ENCODE peak calls at places on chromosomes 16 and 17, in seven cellular contexts. W, F, R, O, L, B and H are unnamed samples.

GRCh38 chr16:19265531-19265930 is 20.0 kb upstream of the CLEC19A start:
- DNase-seq in O (no peak), R (no peak), B (no peak), F (no peak), L (no peak), W (no peak), H (no peak)

GRCh38 chr17:63772801-63773271 is 561 bp downstream of the CCDC47 start:
- DNase-seq in L (no peak), F (no peak), B (peak; percentile 44), W (no peak), R (no peak), O (peak; percentile 30), H (no peak)

GRCh38 chr17:77208217-77208808 is 67.5 kb downstream of the SEC14L1 start:
- DNase-seq in W (no peak), F (peak; percentile 44), L (no peak), O (no peak), B (no peak), R (no peak), H (peak; percentile 47)

GRCh38 chr16:87847785-87848675 is 21.3 kb downstream of the SLC7A5 start:
- DNase-seq in O (no peak), B (no peak), R (no peak), F (no peak), L (no peak), W (no peak), H (no peak)

GRCh38 chr16:10788665-10789064 is 29.9 kb downstream of the TVP23A start:
- DNase-seq in R (no peak), W (no peak), L (no peak), B (no peak), O (no peak), F (no peak), H (no peak)

GRCh38 chr16:52869243-52869642 is 183.5 kb downstream of the CHD9NB start:
- DNase-seq in O (no peak), L (no peak), F (no peak), W (no peak), B (no peak), R (no peak), H (no peak)

GRCh38 chr17:16328997-16329396 is 24.3 kb downstream of the CENPV start:
- DNase-seq in R (no peak), B (peak; percentile 11), O (no peak), W (no peak), L (no peak), F (no peak), H (no peak)

GRCh38 chr16:10500582-10500981 is 79.8 kb downstream of the EMP2 start:
- DNase-seq in F (no peak), R (no peak), L (no peak), B (no peak), O (no peak), W (no peak), H (no peak)

DNA sequence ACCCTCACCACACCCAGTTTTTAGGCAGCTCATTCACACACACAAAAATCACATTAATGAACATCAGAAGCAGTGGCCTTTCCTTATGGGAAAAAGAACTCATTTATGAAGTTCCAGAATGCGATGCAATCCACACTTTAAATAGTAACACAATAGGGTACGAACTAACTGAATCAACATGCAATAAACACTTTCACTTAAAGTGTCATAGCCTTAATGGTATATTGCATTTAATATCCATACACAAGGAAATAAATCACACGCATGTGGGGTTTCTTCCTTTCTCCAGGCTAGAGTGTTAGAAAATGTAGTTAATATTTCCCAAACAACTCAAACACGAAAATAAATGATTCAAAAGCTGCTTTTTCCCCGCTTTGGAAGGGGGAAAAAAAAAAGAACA is 19.7 kb downstream of the ADCY9 start:
- DNase-seq in F (no peak), W (no peak), R (no peak), B (no peak), O (no peak), L (no peak), H (no peak)
- H3K4me3 ChIP-seq in F (no peak overlapping the region), W (no peak overlapping the region), R (no peak overlapping the region), B (no peak overlapping the region), O (no peak overlapping the region), L (no peak overlapping the region), H (no peak overlapping the region)

GRCh38 chr17:79007504-79008381 is 1.8 kb downstream of the CANT1 start:
- DNase-seq in F (peak; percentile 12), R (no peak), W (peak; percentile 81), B (no peak), O (no peak), L (peak; percentile 58), H (no peak)

GRCh38 chr17:79006001-79006400 is 3.6 kb downstream of the CANT1 start:
- DNase-seq in B (no peak), F (peak; percentile 8), O (no peak), L (peak; percentile 65), R (no peak), W (peak; percentile 72), H (no peak)

GRCh38 chr17:79008666-79009387 is 737 bp downstream of the CANT1 start:
- DNase-seq in F (peak; percentile 13), O (no peak), R (no peak), B (no peak), L (peak; percentile 37), W (no peak), H (no peak)

GRCh38 chr17:79005063-79005861 is 4.3 kb downstream of the CANT1 start:
- DNase-seq in L (peak; percentile 70), O (no peak), W (peak; percentile 91), B (peak; percentile 61), R (no peak), F (peak; percentile 17), H (no peak)

GRCh38 chr17:79006794-79007503 is 2.6 kb downstream of the CANT1 start:
- DNase-seq in O (no peak), R (no peak), B (no peak), L (peak; percentile 49), W (no peak), F (peak; percentile 17), H (no peak)
- H3K4me1 ChIP-seq in O (peaks cover 23% of the 10 kb centered on the region), R (peaks cover 32% of the 10 kb centered on the region), B (peaks cover 43% of the 10 kb centered on the region), L (peaks cover 44% of the 10 kb centered on the region), W (peaks cover 44% of the 10 kb centered on the region), F (peaks cover 14% of the 10 kb centered on the region), H (peaks cover 48% of the 10 kb centered on the region)

GRCh38 chr17:80474231-80474932 is 2.0 kb downstream of the NPTX1 start:
- DNase-seq in F (no peak), R (no peak), B (no peak), O (peak; percentile 87), L (no peak), W (no peak), H (no peak)
- TF ChIP-seq CTCF in F (no peak), R (no peak), B (peak; percentile 6), O (peak; percentile 78), L (no peak), W (no peak), H (no peak)

DNA sequence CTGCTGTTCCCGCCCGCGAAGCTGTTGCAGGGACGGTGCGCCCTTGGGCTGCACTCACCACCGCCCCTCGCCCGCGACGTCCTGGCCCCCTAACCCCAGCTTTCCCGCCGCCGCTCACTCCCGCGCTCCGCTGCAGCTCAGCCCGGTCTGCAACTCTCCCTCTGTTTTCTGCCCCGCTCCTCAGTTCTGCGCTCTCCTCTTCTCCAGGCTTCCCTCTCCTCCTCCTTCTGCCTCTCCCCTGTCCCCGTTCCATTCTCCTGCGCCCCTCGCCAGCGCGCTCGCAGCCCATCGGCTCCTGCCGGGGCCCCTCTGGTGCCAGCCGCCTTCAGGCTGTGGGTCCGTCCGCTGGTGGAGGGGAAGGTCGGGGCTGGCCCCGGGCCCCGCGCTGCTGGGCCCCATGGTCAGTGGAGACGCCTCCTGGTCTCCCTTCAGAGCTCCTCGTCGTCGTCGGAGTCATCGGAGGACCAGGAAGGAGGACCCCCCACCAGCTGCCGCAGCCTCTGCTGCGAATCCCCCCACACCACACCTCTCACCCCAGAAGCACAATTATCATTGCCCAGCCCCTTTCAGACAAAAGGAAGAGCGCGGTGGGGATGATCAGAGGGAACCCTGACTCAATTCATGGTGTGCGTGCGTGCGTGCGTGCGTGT is 223.2 kb upstream of the FOXF1 start:
- DNase-seq in W (no peak), F (no peak), L (no peak), B (no peak), R (no peak), O (no peak), H (no peak)
- H3K4me3 ChIP-seq in W (no peak overlapping the region), F (no peak overlapping the region), L (peak overlapping the region; percentile 16), B (no peak overlapping the region), R (no peak overlapping the region), O (no peak overlapping the region), H (no peak overlapping the region)

DNA sequence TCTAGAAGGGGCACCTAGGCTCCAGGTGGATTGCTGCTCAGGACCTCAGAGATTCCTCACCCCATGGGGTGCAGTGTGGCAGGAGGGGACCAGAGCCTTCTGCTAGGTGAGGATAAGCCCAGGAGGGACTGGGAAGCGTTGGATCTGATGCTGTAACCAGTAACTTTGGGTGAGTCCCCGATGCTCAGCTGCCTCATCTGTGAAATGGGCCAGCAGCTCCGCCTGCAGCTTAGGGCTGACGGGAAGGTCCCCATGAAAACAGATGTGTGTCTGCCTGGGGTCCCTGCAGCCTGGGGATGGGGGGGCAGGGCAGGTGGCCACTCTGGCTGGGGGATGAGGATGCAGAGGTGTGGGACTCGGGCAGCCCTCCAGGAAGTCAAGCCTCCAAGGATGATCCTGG is 2.7 kb upstream of the CASKIN1 start:
- DNase-seq in W (no peak), B (no peak), R (no peak), O (no peak), L (no peak), F (no peak), H (no peak)
- H3K4me1 ChIP-seq in W (peaks cover 14% of the 10 kb centered on the region), B (peaks cover 15% of the 10 kb centered on the region), R (peaks cover 13% of the 10 kb centered on the region), O (no peaks in the 10 kb centered on the region), L (peaks cover 11% of the 10 kb centered on the region), F (no peaks in the 10 kb centered on the region), H (peaks cover 4% of the 10 kb centered on the region)

GRCh38 chr17:44901323-44901965 is 2.2 kb upstream of the EFTUD2 start:
- DNase-seq in O (no peak), F (no peak), W (no peak), L (no peak), R (no peak), B (peak; percentile 76), H (no peak)
- TF ChIP-seq CTCF in O (peak; percentile 12), F (no peak), W (no peak), L (no peak), R (no peak), B (no peak), H (no peak)

GRCh38 chr16:57540387-57540786 is 2.1 kb upstream of the ADGRG5 start:
- DNase-seq in L (peak; percentile 37), B (no peak), R (no peak), W (no peak), O (no peak), F (no peak), H (no peak)

GRCh38 chr16:57539072-57539796 is 2.9 kb upstream of the CCDC102A start:
- DNase-seq in O (peak; percentile 40), W (no peak), R (no peak), F (no peak), B (no peak), L (no peak), H (no peak)

GRCh38 chr16:57540906-57541753 is 1.3 kb upstream of the ADGRG5 start:
- DNase-seq in W (no peak), R (no peak), O (no peak), L (no peak), F (no peak), B (peak; percentile 49), H (no peak)

GRCh38 chr16:57544129-57544653 is 1.7 kb downstream of the ADGRG5 start:
- DNase-seq in W (no peak), F (no peak), B (no peak), R (no peak), O (peak; percentile 83), L (peak; percentile 52), H (peak; percentile 7)

GRCh38 chr16:57541754-57542435 is 548 bp upstream of the ADGRG5 start:
- DNase-seq in R (no peak), O (no peak), B (no peak), W (no peak), L (no peak), F (no peak), H (peak; percentile 2)
- H3K4me3 ChIP-seq in R (no peak overlapping the region), O (no peak overlapping the region), B (no peak overlapping the region), W (no peak overlapping the region), L (peak overlapping the region; percentile 5), F (no peak overlapping the region), H (no peak overlapping the region)